ENCODE peak calls at places on chromosomes 5 and 9, in six cellular contexts. X, L, D, S, P and O are unnamed samples.

GRCh38 chr5:10354048-10354872 is 765 bp downstream of the MARCHF6 start:
- DNase-seq in X (peak; percentile 62), L (no peak), D (peak; percentile 48), S (peak; percentile 34), P (peak; percentile 50), O (peak; percentile 47)

GRCh38 chr5:173848986-173849596 is 39.1 kb upstream of the CPEB4 start:
- DNase-seq in X (no peak), L (no peak), D (no peak), S (no peak), P (peak; percentile 55), O (no peak)

GRCh38 chr5:5414999-5415398 is 7.5 kb upstream of the ICE1 start:
- DNase-seq in X (no peak), L (no peak), D (no peak), S (no peak), P (no peak), O (no peak)

GRCh38 chr5:124057815-124058231 is 545.8 kb downstream of the CSNK1G3 start:
- DNase-seq in X (peak; percentile 21), L (no peak), D (no peak), S (no peak), P (no peak), O (no peak)

GRCh38 chr9:8856686-8857329 is 1057.2 kb upstream of the DMAC1 start:
- DNase-seq in X (no peak), L (no peak), D (no peak), S (peak; percentile 31), P (no peak), O (no peak)

GRCh38 chr9:123120131-123120530 is 86.7 kb downstream of the GPR21 start:
- DNase-seq in X (no peak), L (no peak), D (no peak), S (no peak), P (no peak), O (no peak)

GRCh38 chr5:150609843-150610584 is 30.4 kb upstream of the SYNPO start:
- DNase-seq in X (no peak), L (peak; percentile 54), D (peak; percentile 84), S (no peak), P (no peak), O (no peak)

GRCh38 chr5:155954739-155955445 is 372.1 kb upstream of the SGCD start:
- DNase-seq in X (no peak), L (no peak), D (no peak), S (no peak), P (no peak), O (peak; percentile 73)

GRCh38 chr9:88988796-88989641 is 2.2 kb upstream of the S1PR3 start:
- DNase-seq in X (peak; percentile 21), L (no peak), D (no peak), S (peak; percentile 63), P (peak; percentile 65), O (peak; percentile 79)

GRCh38 chr5:160293901-160294561 is 18.3 kb downstream of the CCNJL start:
- DNase-seq in X (no peak), L (peak; percentile 88), D (no peak), S (no peak), P (no peak), O (no peak)

GRCh38 chr9:15357050-15357653 is 50.1 kb upstream of the TTC39B start:
- DNase-seq in X (peak; percentile 16), L (no peak), D (no peak), S (no peak), P (peak; percentile 45), O (no peak)

GRCh38 chr5:38923661-38924451 is 78.0 kb downstream of the OSMR start:
- DNase-seq in X (no peak), L (no peak), D (no peak), S (peak; percentile 81), P (no peak), O (peak; percentile 78)

GRCh38 chr9:23451802-23452418 is 374.1 kb downstream of the ELAVL2 start:
- DNase-seq in X (no peak), L (no peak), D (no peak), S (no peak), P (no peak), O (no peak)

GRCh38 chr9:84293001-84293798 is 47.4 kb downstream of the SLC28A3 start:
- DNase-seq in X (no peak), L (no peak), D (no peak), S (no peak), P (no peak), O (no peak)

GRCh38 chr5:117455236-117456233 is 880.9 kb upstream of the SEMA6A start:
- DNase-seq in X (peak; percentile 7), L (peak; percentile 73), D (no peak), S (no peak), P (no peak), O (no peak)

GRCh38 chr9:93591706-93592388 is 15.5 kb downstream of the PHF2 start:
- DNase-seq in X (no peak), L (no peak), D (no peak), S (no peak), P (no peak), O (no peak)

GRCh38 chr9:91258448-91258847 is 103.3 kb downstream of the AUH start:
- DNase-seq in X (no peak), L (no peak), D (no peak), S (no peak), P (no peak), O (no peak)

GRCh38 chr5:52989781-52990530 is 804 bp downstream of the ITGA2 start:
- DNase-seq in X (no peak), L (peak; percentile 78), D (peak; percentile 36), S (peak; percentile 69), P (no peak), O (peak; percentile 57)

GRCh38 chr9:105187781-105188180 is 56.7 kb upstream of the SLC44A1 start:
- DNase-seq in X (no peak), L (no peak), D (no peak), S (peak; percentile 89), P (peak; percentile 92), O (peak; percentile 90)

GRCh38 chr9:88258012-88258411 is 119.7 kb upstream of the SPATA31C2 start:
- DNase-seq in X (no peak), L (no peak), D (peak; percentile 49), S (peak; percentile 71), P (no peak), O (peak; percentile 81)

GRCh38 chr5:165617491-165617890 is 2112.1 kb downstream of the MAT2B start:
- DNase-seq in X (no peak), L (no peak), D (no peak), S (no peak), P (no peak), O (no peak)

GRCh38 chr9:5869315-5870019 is 21.2 kb upstream of the MLANA start:
- DNase-seq in X (peak; percentile 46), L (no peak), D (no peak), S (no peak), P (no peak), O (no peak)

GRCh38 chr5:6729400-6730310 is 16.4 kb downstream of the TENT4A start:
- DNase-seq in X (peak; percentile 37), L (peak; percentile 86), D (peak; percentile 54), S (no peak), P (no peak), O (no peak)

DNA sequence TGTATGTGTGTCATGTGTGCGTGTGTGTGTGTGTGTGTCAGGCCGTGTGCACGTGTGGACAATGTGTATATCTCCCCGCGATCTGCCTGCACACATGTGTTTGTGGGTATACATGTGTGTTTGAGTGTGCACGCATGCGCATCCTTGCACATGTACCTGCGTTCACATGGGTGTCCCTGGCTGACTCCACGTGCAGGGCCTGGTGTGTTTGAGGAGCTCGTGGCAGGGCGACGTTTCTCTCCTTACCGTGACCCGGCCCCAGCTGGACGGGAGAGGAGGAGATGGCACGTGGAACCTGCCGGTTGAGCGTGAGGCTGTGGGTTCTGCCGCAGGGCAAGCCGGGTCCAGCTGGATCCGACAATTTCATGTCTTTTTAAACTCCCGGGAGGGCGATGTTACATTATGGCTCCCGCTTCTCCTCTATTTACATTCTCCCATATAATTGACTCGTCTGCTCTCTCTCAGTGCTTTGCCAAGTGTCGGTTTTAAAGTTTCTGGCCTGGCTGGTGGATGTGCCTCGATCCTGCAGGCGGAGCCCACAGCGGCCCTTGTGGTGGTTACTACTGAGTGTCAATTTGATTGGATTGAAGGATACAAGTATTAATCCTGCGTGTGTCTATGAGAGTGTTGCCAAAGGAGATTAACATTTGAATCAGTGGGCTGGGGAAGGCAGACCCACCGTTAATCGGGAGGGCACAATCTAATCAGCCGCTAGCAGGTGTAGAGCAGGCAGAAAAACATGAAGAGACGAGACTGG is 5.9 kb downstream of the COL5A1 start:
- DNase-seq in X (no peak), L (no peak), D (no peak), S (no peak), P (no peak), O (no peak)
- H3K4me3 ChIP-seq in X (no peak overlapping the region), L (no peak overlapping the region), D (no peak overlapping the region), S (peak overlapping the region; percentile 80), P (no peak overlapping the region), O (peak overlapping the region; percentile 40)

DNA sequence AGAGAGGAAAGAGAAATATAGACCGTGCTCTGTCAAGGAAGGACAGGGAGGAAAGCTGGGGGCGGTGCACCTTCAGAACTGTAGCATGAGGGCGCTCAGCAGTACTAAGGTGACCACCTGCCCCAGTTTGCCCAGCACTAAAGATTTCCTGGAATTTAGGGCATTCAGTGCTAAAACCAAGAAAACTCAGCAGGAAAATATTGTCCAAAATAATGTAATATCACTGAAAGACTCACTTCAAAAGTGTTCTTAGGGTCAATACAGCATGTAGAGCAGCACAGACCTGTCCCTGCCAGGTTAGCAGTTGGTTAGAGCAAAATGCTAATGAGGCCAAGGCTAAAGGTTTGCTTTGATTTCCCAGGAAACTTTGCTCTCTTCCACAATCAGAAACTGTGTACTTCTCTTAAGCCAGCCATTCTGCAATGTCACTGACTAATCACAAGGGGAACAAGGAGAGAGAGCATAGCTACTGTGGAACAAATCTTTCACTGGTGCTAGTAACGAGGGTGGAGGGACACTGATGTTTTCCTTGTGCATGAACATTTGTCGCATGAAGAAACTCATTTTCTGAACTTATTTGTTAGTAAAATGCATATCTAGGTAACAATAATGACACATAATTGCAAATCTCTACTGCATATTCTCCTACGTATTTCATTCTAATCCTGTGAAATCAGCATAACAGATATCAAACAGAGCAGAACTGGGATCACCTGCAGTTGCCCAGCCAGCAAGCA is 53.0 kb upstream of the GRAMD2B start:
- DNase-seq in X (no peak), L (no peak), D (no peak), S (no peak), P (no peak), O (peak; percentile 36)
- TF ChIP-seq CTCF in X (no peak), L (no peak), D (no peak), S (peak; percentile 28), P (no peak), O (peak; percentile 49)

GRCh38 chr9:127557998-127558546 is 54.0 kb upstream of the STXBP1 start:
- DNase-seq in X (no peak), L (no peak), D (no peak), S (no peak), P (no peak), O (no peak)
- H3K4me3 ChIP-seq in X (no peak overlapping the region), L (no peak overlapping the region), D (no peak overlapping the region), S (peak overlapping the region; percentile 5), P (peak overlapping the region; percentile 22), O (peak overlapping the region; percentile 37)

GRCh38 chr5:40680741-40681350 is 1.1 kb downstream of the PTGER4 start:
- DNase-seq in X (no peak), L (peak; percentile 89), D (peak; percentile 41), S (no peak), P (no peak), O (peak; percentile 22)
- TF ChIP-seq CTCF in X (no peak), L (no peak), D (no peak), S (peak; percentile 5), P (no peak), O (peak; percentile 10)

GRCh38 chr5:62616615-62617277 is 38.1 kb downstream of the LRRC70 start:
- DNase-seq in X (no peak), L (no peak), D (no peak), S (no peak), P (no peak), O (no peak)
- H3K4me3 ChIP-seq in X (no peak overlapping the region), L (no peak overlapping the region), D (no peak overlapping the region), S (no peak overlapping the region), P (no peak overlapping the region), O (no peak overlapping the region)

GRCh38 chr9:36415822-36416515 is 15.9 kb upstream of the RNF38 start:
- DNase-seq in X (peak; percentile 8), L (no peak), D (no peak), S (no peak), P (no peak), O (no peak)
- TF ChIP-seq CTCF in X (peak; percentile 52), L (no peak), D (no peak), S (no peak), P (no peak), O (no peak)